ENCODE peak calls at places on chromosomes 16 and 17, in nine cellular contexts. Q is endodermal cell, U is BE2C, K is AG10803, R is hepatocyte, J is kidney epithelial cell, L is body of pancreas, N is neural crest cell, A is natural killer cell. H is an unnamed sample.

GRCh38 chr16:89903908-89904515 is 14.7 kb upstream of the MC1R start:
- DNase-seq in J (no peak), N (no peak), L (no peak), R (no peak), K (no peak), Q (no peak), U (no peak), A (no peak), H (no peak)

GRCh38 chr17:76131692-76132573 is 9.1 kb downstream of the FOXJ1 start:
- DNase-seq in U (no peak), N (no peak), L (no peak), K (no peak), J (no peak), R (no peak), Q (no peak), A (no peak), H (no peak)

GRCh38 chr16:57775661-57776469 is 26.4 kb downstream of the KIFC3 start:
- DNase-seq in N (peak; percentile 63), Q (peak; percentile 99), R (peak; percentile 73), U (peak; percentile 64), J (no peak), K (no peak), L (peak; percentile 74), A (no peak), H (no peak)

GRCh38 chr17:74452027-74452840 is 14.2 kb upstream of the CD300A start:
- DNase-seq in R (no peak), U (no peak), Q (peak; percentile 75), K (no peak), J (no peak), A (no peak), N (no peak), L (no peak), H (no peak)

GRCh38 chr16:80852261-80852872 is 48.0 kb upstream of the CDYL2 start:
- DNase-seq in K (peak; percentile 29), L (peak; percentile 22), R (peak; percentile 41), J (no peak), U (peak; percentile 6), A (no peak), Q (peak; percentile 83), N (no peak), H (no peak)

GRCh38 chr17:55285340-55286301 is 20.9 kb downstream of the HLF start:
- DNase-seq in A (no peak), J (no peak), N (no peak), K (peak; percentile 56), U (peak; percentile 57), L (peak; percentile 83), Q (no peak), R (peak; percentile 89), H (no peak)

GRCh38 chr17:56009795-56010715 is 143.2 kb upstream of the ANKFN1 start:
- DNase-seq in J (no peak), N (no peak), L (no peak), R (no peak), A (no peak), U (no peak), Q (peak; percentile 63), K (no peak), H (no peak)

GRCh38 chr17:58279736-58280479 is 827 bp downstream of the MPO start:
- DNase-seq in K (no peak), J (no peak), R (no peak), U (no peak), Q (no peak), A (no peak), L (no peak), N (no peak), H (no peak)

GRCh38 chr16:1107141-1107540 is 11.1 kb upstream of the C1QTNF8 start:
- DNase-seq in K (no peak), U (no peak), A (no peak), N (no peak), L (no peak), R (no peak), J (no peak), Q (no peak), H (no peak)

GRCh38 chr16:1106659-1107058 is 10.6 kb upstream of the C1QTNF8 start:
- DNase-seq in K (no peak), R (no peak), J (no peak), U (no peak), N (no peak), A (no peak), L (no peak), Q (no peak), H (no peak)

GRCh38 chr16:1103649-1104005 is 7.6 kb upstream of the C1QTNF8 start:
- DNase-seq in U (no peak), J (no peak), R (no peak), N (no peak), K (no peak), A (no peak), Q (no peak), L (no peak), H (no peak)

GRCh38 chr16:1107731-1108130 is 11.7 kb upstream of the C1QTNF8 start:
- DNase-seq in U (no peak), R (no peak), A (no peak), Q (no peak), J (no peak), N (no peak), L (no peak), K (no peak), H (no peak)

DNA sequence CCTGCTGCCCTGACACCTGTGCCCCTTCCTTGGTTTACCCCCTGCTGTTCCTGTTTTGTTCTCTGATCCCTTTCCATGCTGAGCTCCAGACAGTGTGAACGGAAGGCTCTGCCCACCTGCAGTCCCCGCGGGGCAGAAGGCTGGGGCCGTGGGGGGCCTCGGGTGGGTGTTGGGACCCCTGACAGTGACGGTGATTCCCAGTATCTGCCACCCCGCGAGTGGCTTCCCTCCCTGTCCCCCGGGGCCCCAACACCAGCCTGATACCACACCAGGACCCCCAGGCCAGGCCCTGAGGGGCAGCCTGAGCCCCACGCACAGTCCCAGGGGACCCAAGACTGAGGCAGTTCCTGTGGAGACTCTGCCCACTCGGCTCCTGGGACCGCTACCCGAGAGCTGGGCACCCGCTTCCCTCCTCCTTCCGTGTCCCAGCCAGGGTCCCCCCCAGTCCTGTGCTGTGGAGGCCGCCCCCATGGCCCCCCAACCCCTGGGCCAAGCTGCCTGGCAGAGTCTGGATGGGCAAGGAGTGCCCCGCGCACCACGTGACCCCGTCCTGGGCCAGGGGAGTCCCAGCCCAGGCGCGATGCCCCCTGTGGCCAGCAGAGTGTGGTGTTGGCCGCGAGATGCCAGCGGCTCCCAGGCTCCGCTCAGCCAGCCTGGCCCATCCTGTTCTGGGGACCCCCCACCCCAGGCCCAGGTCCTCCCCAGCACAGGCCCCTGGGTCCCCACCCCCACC is 10.0 kb upstream of the C1QTNF8 start:
- DNase-seq in L (peak; percentile 84), K (peak; percentile 28), J (no peak), Q (peak; percentile 92), A (no peak), R (peak; percentile 91), N (peak; percentile 76), U (peak; percentile 89), H (no peak)
- TF ChIP-seq CTCF in L (peak; percentile 89), K (peak; percentile 66), J (peak; percentile 92), Q (peak; percentile 93), A (no peak), R (peak; percentile 97), N (peak; percentile 91), U (peak; percentile 76), H (peak; percentile 97)

DNA sequence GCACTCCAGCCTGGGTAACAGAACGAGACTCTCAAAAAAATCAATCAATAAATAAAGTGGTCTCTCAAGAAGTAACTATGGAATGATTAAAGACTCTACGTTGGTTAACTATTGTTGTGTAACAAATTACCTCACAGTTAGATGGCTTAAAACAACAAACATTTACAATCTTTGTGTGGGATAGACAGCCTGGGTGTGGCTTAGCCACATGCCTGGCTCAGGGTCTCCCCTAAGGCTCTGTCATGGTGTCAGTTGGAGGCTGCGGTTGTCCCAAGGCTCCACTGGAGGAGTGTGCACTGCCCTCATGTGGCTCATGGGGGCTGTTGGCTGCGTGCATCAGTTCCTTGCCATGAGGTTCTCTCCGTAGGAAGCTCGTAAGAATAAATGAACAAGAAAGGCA is 294.5 kb downstream of the SNX29 start:
- DNase-seq in L (peak; percentile 22), N (peak; percentile 18), U (peak; percentile 32), A (no peak), R (peak; percentile 18), K (peak; percentile 23), Q (peak; percentile 84), J (no peak), H (no peak)
- TF ChIP-seq CTCF in L (no peak), N (peak; percentile 49), U (peak; percentile 43), A (no peak), R (peak; percentile 22), K (peak; percentile 38), Q (peak; percentile 78), J (peak; percentile 45), H (peak; percentile 62)

GRCh38 chr17:1766382-1767135 is 4.7 kb downstream of the SERPINF1 start:
- DNase-seq in R (no peak), Q (peak; percentile 77), N (no peak), K (no peak), U (peak; percentile 41), A (no peak), J (no peak), L (no peak), H (no peak)

GRCh38 chr17:1765576-1765975 is 3.7 kb downstream of the SERPINF1 start:
- DNase-seq in J (no peak), K (no peak), Q (no peak), L (no peak), U (no peak), N (no peak), A (no peak), R (no peak), H (no peak)

GRCh38 chr17:1769826-1770477 is 8.1 kb downstream of the SERPINF1 start:
- DNase-seq in J (no peak), U (no peak), L (no peak), Q (peak; percentile 94), N (no peak), R (peak; percentile 72), K (no peak), A (no peak), H (no peak)

GRCh38 chr17:1764274-1764673 is 2.4 kb downstream of the SERPINF1 start:
- DNase-seq in R (peak; percentile 83), Q (no peak), J (no peak), A (peak; percentile 23), N (no peak), L (peak; percentile 39), U (peak; percentile 62), K (peak; percentile 94), H (no peak)

DNA sequence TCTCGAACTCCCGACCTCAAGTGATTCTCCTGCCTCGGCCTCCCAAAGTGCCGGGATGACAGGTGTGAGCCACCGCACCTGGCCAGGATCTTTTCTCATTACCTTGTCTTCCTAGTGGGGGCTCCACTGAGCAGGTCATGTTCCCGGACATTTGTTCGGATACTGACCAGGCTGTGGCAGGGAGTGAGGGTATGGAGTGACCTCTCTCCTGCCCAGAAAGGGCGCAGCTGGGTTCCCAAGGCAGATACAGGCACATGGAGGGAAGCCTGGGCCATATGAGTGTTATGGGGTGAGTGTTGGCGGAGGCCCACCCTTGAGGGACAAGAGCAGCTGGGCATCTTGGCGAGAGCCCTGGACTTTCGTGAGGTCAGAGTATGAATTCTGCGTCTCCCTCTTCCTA is 5.5 kb downstream of the SERPINF1 start:
- DNase-seq in K (no peak), N (no peak), J (no peak), Q (no peak), R (no peak), A (no peak), L (no peak), U (no peak), H (no peak)
- TF ChIP-seq CTCF in K (no peak), N (peak; percentile 22), J (no peak), Q (peak; percentile 53), R (no peak), A (no peak), L (no peak), U (no peak), H (peak; percentile 21)

DNA sequence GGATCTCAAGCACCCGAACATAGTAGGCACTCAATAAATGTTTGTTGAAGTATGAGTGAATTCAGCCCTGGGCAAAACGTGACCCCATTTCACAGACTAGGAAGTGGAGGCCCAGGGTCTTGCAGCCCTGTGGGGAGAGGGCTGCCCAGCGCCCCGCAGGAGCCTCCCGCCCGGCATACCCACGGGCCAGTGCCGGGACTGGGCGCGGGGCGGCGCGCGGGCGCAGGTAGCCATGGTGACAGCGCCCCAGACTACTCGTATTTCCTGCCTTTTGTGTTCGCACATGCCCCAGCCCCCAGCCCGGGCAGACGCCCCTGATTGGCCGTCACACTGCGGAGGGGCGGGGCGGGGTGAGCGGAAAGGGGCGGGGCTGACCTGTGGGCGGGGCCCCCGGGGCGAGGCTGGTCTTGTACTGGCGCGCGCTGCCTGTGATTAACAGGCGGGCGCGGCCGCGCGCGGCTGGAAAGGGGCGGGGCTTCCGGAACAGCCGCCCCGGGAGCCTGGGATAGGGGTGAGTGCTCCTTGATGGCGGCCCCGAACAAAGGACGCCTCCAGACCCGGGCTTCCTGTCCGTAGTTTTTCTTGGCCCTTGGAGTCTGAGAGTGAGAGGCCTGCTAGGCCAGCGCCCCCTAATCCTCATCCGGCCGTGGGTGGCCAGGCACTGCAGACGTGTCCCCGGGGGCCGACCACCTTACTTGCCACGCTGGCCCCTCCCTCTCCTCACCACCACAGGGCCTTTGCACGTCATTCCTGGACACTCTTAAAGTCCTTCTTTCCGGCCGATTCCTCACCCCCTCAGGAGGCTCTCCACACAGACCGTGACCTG is 71.0 kb downstream of the RAI1 start:
- DNase-seq in A (peak; percentile 96), U (peak; percentile 91), L (peak; percentile 98), K (peak; percentile 92), R (peak; percentile 96), Q (peak; percentile 100), J (no peak), N (peak; percentile 93), H (peak; percentile 98)
- TF ChIP-seq CTCF in A (peak; percentile 40), U (no peak), L (peak; percentile 30), K (peak; percentile 9), R (peak; percentile 33), Q (peak; percentile 30), J (peak; percentile 13), N (peak; percentile 42), H (peak; percentile 22)